ENCODE peak calls at places on chromosomes 3 and 15, in seven cellular contexts. One of them, this sample, is unnamed.

GRCh38 chr3:32428092-32429068 is 36.7 kb downstream of the CMTM7 start:
- DNase-seq in vagina: peak; percentile 79
- DNase-seq in IMR-90: no peak
- DNase-seq in A549: no peak
- DNase-seq in spleen: no peak
- DNase-seq in uterus: no peak
- DNase-seq in heart left ventricle: no peak
- DNase-seq in this sample: no peak

GRCh38 chr15:59018833-59019232 is 31.4 kb downstream of the RNF111 start:
- DNase-seq in IMR-90: no peak
- DNase-seq in heart left ventricle: no peak
- DNase-seq in spleen: no peak
- DNase-seq in vagina: no peak
- DNase-seq in A549: no peak
- DNase-seq in uterus: no peak
- DNase-seq in this sample: no peak

GRCh38 chr3:177982034-177982433 is 554.2 kb upstream of the KCNMB2 start:
- DNase-seq in A549: no peak
- DNase-seq in IMR-90: peak; percentile 52
- DNase-seq in uterus: no peak
- DNase-seq in spleen: no peak
- DNase-seq in vagina: no peak
- DNase-seq in heart left ventricle: no peak
- DNase-seq in this sample: no peak

GRCh38 chr3:186990282-186990681 is 60.0 kb downstream of the ST6GAL1 start:
- DNase-seq in spleen: no peak
- DNase-seq in IMR-90: no peak
- DNase-seq in uterus: no peak
- DNase-seq in vagina: no peak
- DNase-seq in heart left ventricle: no peak
- DNase-seq in A549: no peak
- DNase-seq in this sample: no peak

GRCh38 chr15:35764661-35765519 is 218.9 kb upstream of the DPH6 start:
- DNase-seq in uterus: no peak
- DNase-seq in spleen: no peak
- DNase-seq in vagina: no peak
- DNase-seq in IMR-90: no peak
- DNase-seq in A549: no peak
- DNase-seq in heart left ventricle: no peak
- DNase-seq in this sample: no peak

GRCh38 chr3:165462616-165463334 is 266.6 kb upstream of the SLITRK3 start:
- DNase-seq in A549: no peak
- DNase-seq in IMR-90: no peak
- DNase-seq in heart left ventricle: no peak
- DNase-seq in uterus: peak; percentile 28
- DNase-seq in spleen: no peak
- DNase-seq in vagina: no peak
- DNase-seq in this sample: no peak

GRCh38 chr3:10437995-10438901 is 67.1 kb downstream of the ATP2B2 start:
- DNase-seq in A549: no peak
- DNase-seq in spleen: peak; percentile 64
- DNase-seq in heart left ventricle: no peak
- DNase-seq in vagina: no peak
- DNase-seq in IMR-90: peak; percentile 96
- DNase-seq in uterus: no peak
- DNase-seq in this sample: no peak

GRCh38 chr3:160968731-160969130 is 136.4 kb downstream of the B3GALNT1 start:
- DNase-seq in vagina: no peak
- DNase-seq in uterus: no peak
- DNase-seq in A549: no peak
- DNase-seq in IMR-90: peak; percentile 0
- DNase-seq in spleen: no peak
- DNase-seq in heart left ventricle: no peak
- DNase-seq in this sample: no peak

GRCh38 chr15:47975422-47975821 is 145.4 kb upstream of the SLC24A5 start:
- DNase-seq in A549: no peak
- DNase-seq in uterus: no peak
- DNase-seq in IMR-90: no peak
- DNase-seq in spleen: no peak
- DNase-seq in heart left ventricle: no peak
- DNase-seq in vagina: no peak
- DNase-seq in this sample: no peak

GRCh38 chr15:90957105-90957790 is 2.6 kb downstream of the RCCD1 start:
- DNase-seq in A549: no peak
- DNase-seq in heart left ventricle: no peak
- DNase-seq in vagina: no peak
- DNase-seq in spleen: peak; percentile 79
- DNase-seq in IMR-90: peak; percentile 39
- DNase-seq in uterus: no peak
- DNase-seq in this sample: no peak

GRCh38 chr15:72614810-72615532 is 39.5 kb upstream of the GOLGA6B start:
- DNase-seq in A549: no peak
- DNase-seq in spleen: no peak
- DNase-seq in uterus: no peak
- DNase-seq in IMR-90: no peak
- DNase-seq in heart left ventricle: no peak
- DNase-seq in vagina: no peak
- DNase-seq in this sample: no peak

GRCh38 chr15:48507416-48508065 is 138.0 kb downstream of the FBN1 start:
- DNase-seq in IMR-90: peak; percentile 60
- DNase-seq in heart left ventricle: no peak
- DNase-seq in vagina: no peak
- DNase-seq in uterus: no peak
- DNase-seq in spleen: no peak
- DNase-seq in A549: peak; percentile 56
- DNase-seq in this sample: no peak

GRCh38 chr15:68992696-68993095 is 21.8 kb upstream of the NOX5 start:
- DNase-seq in vagina: peak; percentile 74
- DNase-seq in uterus: no peak
- DNase-seq in IMR-90: no peak
- DNase-seq in spleen: no peak
- DNase-seq in heart left ventricle: no peak
- DNase-seq in A549: no peak
- DNase-seq in this sample: no peak

GRCh38 chr3:157199841-157200240 is 39.9 kb upstream of the CCNL1 start:
- DNase-seq in vagina: no peak
- DNase-seq in A549: no peak
- DNase-seq in spleen: no peak
- DNase-seq in IMR-90: peak; percentile 21
- DNase-seq in heart left ventricle: no peak
- DNase-seq in uterus: no peak
- DNase-seq in this sample: no peak

GRCh38 chr15:88274534-88275460 is 18.3 kb upstream of the NTRK3 start:
- DNase-seq in vagina: no peak
- DNase-seq in uterus: peak; percentile 71
- DNase-seq in IMR-90: peak; percentile 50
- DNase-seq in A549: peak; percentile 69
- DNase-seq in heart left ventricle: peak; percentile 46
- DNase-seq in spleen: peak; percentile 79
- DNase-seq in this sample: peak; percentile 65

GRCh38 chr3:123422457-123422856 is 26.4 kb downstream of the ADCY5 start:
- DNase-seq in uterus: no peak
- DNase-seq in IMR-90: no peak
- DNase-seq in heart left ventricle: no peak
- DNase-seq in vagina: no peak
- DNase-seq in A549: no peak
- DNase-seq in spleen: no peak
- DNase-seq in this sample: no peak
- H3K4me1 ChIP-seq in uterus: peaks cover 14% of the 10 kb centered on the region
- H3K4me1 ChIP-seq in IMR-90: no peaks in the 10 kb centered on the region
- H3K4me1 ChIP-seq in heart left ventricle: peaks cover 59% of the 10 kb centered on the region
- H3K4me1 ChIP-seq in vagina: peaks cover 20% of the 10 kb centered on the region
- H3K4me1 ChIP-seq in A549: no peaks in the 10 kb centered on the region
- H3K4me1 ChIP-seq in spleen: no peaks in the 10 kb centered on the region
- H3K4me1 ChIP-seq in this sample: peaks cover 38% of the 10 kb centered on the region

DNA sequence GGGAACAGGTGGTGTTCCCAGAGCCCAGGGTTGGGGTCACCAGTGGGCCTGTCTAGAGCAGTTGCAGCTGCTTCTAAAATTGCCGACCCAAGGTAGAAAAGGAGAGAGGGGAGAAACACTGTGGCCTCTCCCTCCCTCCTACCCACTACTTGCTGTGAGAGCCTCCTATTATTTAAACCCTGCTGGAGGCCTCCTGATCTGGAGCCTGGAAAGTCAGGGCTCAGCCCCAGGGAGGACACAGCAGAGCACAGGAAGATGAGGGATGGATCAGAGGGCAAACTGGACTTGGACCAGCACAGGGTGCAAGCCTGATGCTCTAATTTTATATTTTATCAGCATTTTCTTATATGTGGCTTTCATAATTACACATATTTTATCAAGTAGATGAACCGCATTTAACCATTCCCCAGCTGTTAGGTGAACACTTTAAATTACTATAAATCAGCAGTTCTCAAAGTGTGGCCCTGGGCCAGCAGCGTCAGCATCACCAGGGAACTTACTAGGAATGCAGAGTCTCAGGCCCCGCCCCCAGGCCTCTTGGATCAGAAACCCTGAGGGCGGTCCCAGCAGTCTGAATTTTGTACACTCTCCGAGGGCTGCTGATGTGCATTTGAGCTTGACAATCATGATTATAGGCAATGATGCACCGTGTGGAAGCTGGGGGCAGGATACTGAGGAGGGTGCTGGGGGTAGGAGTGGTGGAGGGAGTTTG is 26.7 kb downstream of the SMAD3 start:
- DNase-seq in heart left ventricle: no peak
- DNase-seq in uterus: no peak
- DNase-seq in IMR-90: no peak
- DNase-seq in vagina: no peak
- DNase-seq in A549: no peak
- DNase-seq in spleen: no peak
- DNase-seq in this sample: no peak
- TF ChIP-seq POLR2A in heart left ventricle: no peak
- TF ChIP-seq POLR2A in uterus: no peak
- TF ChIP-seq POLR2A in IMR-90: no peak
- TF ChIP-seq POLR2A in vagina: no peak
- TF ChIP-seq POLR2A in A549: no peak
- TF ChIP-seq POLR2A in spleen: no peak
- TF ChIP-seq POLR2A in this sample: no peak

GRCh38 chr15:66651913-66652642 is 50.0 kb upstream of the SMAD6 start:
- DNase-seq in spleen: no peak
- DNase-seq in A549: no peak
- DNase-seq in IMR-90: no peak
- DNase-seq in heart left ventricle: no peak
- DNase-seq in vagina: no peak
- DNase-seq in uterus: no peak
- DNase-seq in this sample: no peak
- H3K4me1 ChIP-seq in spleen: no peaks in the 10 kb centered on the region
- H3K4me1 ChIP-seq in A549: peaks cover 14% of the 10 kb centered on the region
- H3K4me1 ChIP-seq in IMR-90: peaks cover 2% of the 10 kb centered on the region
- H3K4me1 ChIP-seq in heart left ventricle: peaks cover 24% of the 10 kb centered on the region
- H3K4me1 ChIP-seq in vagina: peaks cover 28% of the 10 kb centered on the region
- H3K4me1 ChIP-seq in uterus: no peaks in the 10 kb centered on the region
- H3K4me1 ChIP-seq in this sample: peaks cover 18% of the 10 kb centered on the region

GRCh38 chr15:67839358-67839928 is 402 bp downstream of the RNU6-1 start:
- DNase-seq in heart left ventricle: no peak
- DNase-seq in A549: peak; percentile 76
- DNase-seq in IMR-90: peak; percentile 27
- DNase-seq in spleen: peak; percentile 73
- DNase-seq in vagina: no peak
- DNase-seq in uterus: no peak
- DNase-seq in this sample: no peak

GRCh38 chr15:67838789-67839332 is 984 bp downstream of the RNU6-1 start:
- DNase-seq in A549: no peak
- DNase-seq in vagina: no peak
- DNase-seq in heart left ventricle: no peak
- DNase-seq in uterus: peak; percentile 54
- DNase-seq in spleen: peak; percentile 89
- DNase-seq in IMR-90: no peak
- DNase-seq in this sample: no peak

GRCh38 chr15:67843092-67843501 is 3.3 kb upstream of the RNU6-1 start:
- DNase-seq in heart left ventricle: no peak
- DNase-seq in IMR-90: no peak
- DNase-seq in A549: no peak
- DNase-seq in vagina: no peak
- DNase-seq in uterus: no peak
- DNase-seq in spleen: no peak
- DNase-seq in this sample: no peak

GRCh38 chr15:67840747-67841634 is 1.1 kb upstream of the RNU6-1 start:
- DNase-seq in IMR-90: peak; percentile 58
- DNase-seq in heart left ventricle: no peak
- DNase-seq in spleen: peak; percentile 84
- DNase-seq in vagina: no peak
- DNase-seq in A549: peak; percentile 52
- DNase-seq in uterus: no peak
- DNase-seq in this sample: no peak

DNA sequence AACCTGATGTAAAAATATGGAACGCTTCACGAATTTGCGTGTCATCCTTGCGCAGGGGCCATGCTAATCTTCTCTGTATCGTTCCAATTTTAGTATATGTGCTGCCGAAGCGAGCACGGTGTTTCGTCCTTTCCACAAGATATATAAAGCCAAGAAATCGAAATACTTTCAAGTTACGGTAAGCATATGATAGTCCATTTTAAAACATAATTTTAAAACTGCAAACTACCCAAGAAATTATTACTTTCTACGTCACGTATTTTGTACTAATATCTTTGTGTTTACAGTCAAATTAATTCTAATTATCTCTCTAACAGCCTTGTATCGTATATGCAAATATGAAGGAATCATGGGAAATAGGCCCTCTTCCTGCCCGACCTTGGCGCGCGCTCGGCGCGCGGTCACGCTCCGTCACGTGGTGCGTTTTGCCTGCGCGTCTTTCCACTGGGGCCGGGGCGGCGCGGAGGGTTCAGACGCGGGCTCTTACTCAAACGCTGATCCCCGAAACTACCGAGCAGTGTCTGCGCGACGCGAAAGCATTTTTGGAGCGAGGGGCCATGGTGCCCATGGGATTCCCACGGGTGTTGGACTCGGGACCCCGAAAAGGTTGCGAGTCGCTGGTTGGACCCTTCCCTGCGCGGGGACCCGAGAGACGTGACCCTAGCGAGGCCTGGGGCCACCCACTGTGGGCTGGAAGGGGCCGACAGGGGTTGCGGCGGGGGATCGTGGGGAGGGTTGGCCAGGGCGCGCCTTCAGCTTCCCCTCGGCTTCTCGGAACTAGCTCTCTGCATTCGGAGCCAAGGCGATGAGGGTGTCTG is at the start of gene RNU6-1:
- DNase-seq in IMR-90: peak; percentile 91
- DNase-seq in spleen: peak; percentile 98
- DNase-seq in heart left ventricle: peak; percentile 94
- DNase-seq in vagina: no peak
- DNase-seq in A549: peak; percentile 95
- DNase-seq in uterus: peak; percentile 96
- DNase-seq in this sample: peak; percentile 92
- TF ChIP-seq POLR2A in IMR-90: peak; percentile 49
- TF ChIP-seq POLR2A in spleen: no peak
- TF ChIP-seq POLR2A in heart left ventricle: no peak
- TF ChIP-seq POLR2A in vagina: no peak
- TF ChIP-seq POLR2A in A549: peak; percentile 83
- TF ChIP-seq POLR2A in uterus: peak; percentile 87
- TF ChIP-seq POLR2A in this sample: peak; percentile 94

GRCh38 chr15:78211189-78211921 is 23.0 kb downstream of the ACSBG1 start:
- DNase-seq in vagina: peak; percentile 16
- DNase-seq in uterus: no peak
- DNase-seq in heart left ventricle: peak; percentile 9
- DNase-seq in IMR-90: no peak
- DNase-seq in A549: peak; percentile 20
- DNase-seq in spleen: peak; percentile 19
- DNase-seq in this sample: no peak
- H3K4me1 ChIP-seq in vagina: peaks cover 63% of the 10 kb centered on the region
- H3K4me1 ChIP-seq in uterus: no peaks in the 10 kb centered on the region
- H3K4me1 ChIP-seq in heart left ventricle: peaks cover 13% of the 10 kb centered on the region
- H3K4me1 ChIP-seq in IMR-90: peaks cover 6% of the 10 kb centered on the region
- H3K4me1 ChIP-seq in A549: peaks cover 49% of the 10 kb centered on the region
- H3K4me1 ChIP-seq in spleen: no peaks in the 10 kb centered on the region
- H3K4me1 ChIP-seq in this sample: peaks cover 47% of the 10 kb centered on the region

This sample was measured in tibial nerve.